ENCODE peak calls at places on chromosomes 5 and 9, in five cellular contexts. P is NB4, M is endothelial cell of umbilical vein, C is HepG2, T is K562. N is an unnamed sample.

GRCh38 chr5:61796773-61797172 is 464.7 kb downstream of the ZSWIM6 start:
- DNase-seq in P (no peak), M (no peak), T (no peak), C (no peak), N (no peak)

GRCh38 chr9:15277400-15278137 is 29.4 kb downstream of the TTC39B start:
- DNase-seq in P (peak; percentile 37), C (peak; percentile 15), T (no peak), M (peak; percentile 48), N (peak; percentile 22)

GRCh38 chr9:70427161-70427945 is 12.9 kb upstream of the KLF9 start:
- DNase-seq in M (no peak), T (no peak), C (no peak), P (no peak), N (no peak)

GRCh38 chr5:150640311-150641005 is at the start of gene SYNPO:
- DNase-seq in P (peak; percentile 83), C (peak; percentile 25), M (peak; percentile 88), T (peak; percentile 80), N (peak; percentile 80)

GRCh38 chr5:6222899-6223298 is 155.4 kb downstream of the MED10 start:
- DNase-seq in C (no peak), P (no peak), T (no peak), M (no peak), N (no peak)

GRCh38 chr9:129203556-129203909 is 25.5 kb upstream of the IER5L start:
- DNase-seq in T (no peak), P (no peak), C (no peak), M (no peak), N (no peak)

GRCh38 chr9:126373241-126373640 is 46.6 kb downstream of the MVB12B start:
- DNase-seq in M (peak; percentile 90), T (no peak), P (no peak), C (peak; percentile 52), N (peak; percentile 55)

GRCh38 chr9:128764361-128764760 is 7.4 kb downstream of the ZER1 start:
- DNase-seq in T (no peak), C (no peak), M (no peak), P (peak; percentile 34), N (no peak)

GRCh38 chr5:113218200-113218599 is 216.6 kb downstream of the TSSK1B start:
- DNase-seq in P (no peak), C (no peak), T (no peak), M (no peak), N (no peak)

GRCh38 chr9:69822091-69822750 is 1.6 kb downstream of the CFAP95 start:
- DNase-seq in M (no peak), P (peak; percentile 11), C (no peak), T (no peak), N (no peak)

GRCh38 chr5:9265391-9266287 is 280.2 kb downstream of the SEMA5A start:
- DNase-seq in P (no peak), T (no peak), M (no peak), C (no peak), N (no peak)

GRCh38 chr9:5719546-5719945 is 90.6 kb downstream of the RIC1 start:
- DNase-seq in M (peak; percentile 84), T (no peak), C (no peak), P (no peak), N (no peak)

GRCh38 chr5:125461641-125462072 is 715.2 kb upstream of the ZNF608 start:
- DNase-seq in P (peak; percentile 10), C (no peak), T (no peak), M (no peak), N (no peak)

GRCh38 chr5:125464847-125465432 is 718.5 kb upstream of the ZNF608 start:
- DNase-seq in T (no peak), M (no peak), P (no peak), C (no peak), N (no peak)

GRCh38 chr5:125463441-125464092 is 717.1 kb upstream of the ZNF608 start:
- DNase-seq in T (no peak), P (no peak), M (peak; percentile 61), C (no peak), N (no peak)

GRCh38 chr5:125467222-125467621 is 720.8 kb upstream of the ZNF608 start:
- DNase-seq in M (no peak), P (no peak), T (no peak), C (no peak), N (no peak)

DNA sequence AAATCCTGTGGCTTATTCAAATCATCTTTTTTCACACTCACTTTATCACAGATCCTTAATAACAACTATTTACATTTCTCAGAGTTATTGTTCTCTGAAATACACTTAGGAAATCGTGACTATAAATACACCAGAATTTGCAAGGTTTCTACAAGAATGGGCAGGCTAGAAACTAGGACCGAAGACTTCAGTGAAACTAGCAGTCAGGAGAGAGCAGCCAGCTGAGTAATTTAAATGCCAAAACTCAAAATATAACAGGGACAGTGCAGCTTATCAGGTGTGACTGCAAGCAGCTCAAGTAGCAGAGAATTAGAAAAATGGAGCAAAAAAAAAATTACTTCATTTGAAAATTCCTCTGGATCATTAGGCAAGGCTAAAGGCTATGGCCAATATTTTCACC is 719.3 kb upstream of the ZNF608 start:
- DNase-seq in T (no peak), C (no peak), P (no peak), M (no peak), N (no peak)
- TF ChIP-seq MYC in T (no peak), C (no peak), P (no peak), M (no peak), N (no peak)

DNA sequence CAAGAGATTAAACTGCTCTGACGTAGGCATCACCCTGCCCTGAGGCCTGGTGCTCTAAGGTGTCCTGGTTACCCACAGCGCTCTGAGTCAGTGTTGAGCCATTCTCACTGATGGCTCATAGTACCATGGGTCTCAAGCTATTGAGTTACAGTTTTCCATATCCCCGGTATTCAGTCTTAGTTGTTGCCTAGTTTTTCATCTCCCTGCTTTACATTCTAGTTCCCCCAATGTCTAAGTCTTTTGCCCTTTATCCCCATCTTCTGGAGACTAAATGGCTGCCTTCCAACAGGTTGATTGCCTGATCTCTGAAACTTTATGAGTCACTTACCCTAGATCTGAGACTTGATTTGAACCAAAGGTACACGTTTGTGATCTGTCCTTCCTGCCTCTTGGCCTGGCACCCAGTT is 161.2 kb upstream of the PTGER4 start:
- DNase-seq in T (no peak), P (no peak), M (no peak), C (no peak), N (peak; percentile 57)
- TF ChIP-seq MYC in T (no peak), P (no peak), M (no peak), C (no peak), N (no peak)

GRCh38 chr9:77764894-77765780 is 117.0 kb upstream of the GNA14 start:
- DNase-seq in M (peak; percentile 58), T (no peak), P (peak; percentile 47), C (peak; percentile 50), N (peak; percentile 77)
- TF ChIP-seq MYC in M (no peak), T (no peak), P (no peak), C (no peak), N (no peak)

GRCh38 chr5:57718155-57718554 is 235.5 kb upstream of the ACTBL2 start:
- DNase-seq in C (peak; percentile 85), M (no peak), P (no peak), T (no peak), N (peak; percentile 85)
- TF ChIP-seq MYC in C (no peak), M (no peak), P (no peak), T (no peak), N (no peak)

DNA sequence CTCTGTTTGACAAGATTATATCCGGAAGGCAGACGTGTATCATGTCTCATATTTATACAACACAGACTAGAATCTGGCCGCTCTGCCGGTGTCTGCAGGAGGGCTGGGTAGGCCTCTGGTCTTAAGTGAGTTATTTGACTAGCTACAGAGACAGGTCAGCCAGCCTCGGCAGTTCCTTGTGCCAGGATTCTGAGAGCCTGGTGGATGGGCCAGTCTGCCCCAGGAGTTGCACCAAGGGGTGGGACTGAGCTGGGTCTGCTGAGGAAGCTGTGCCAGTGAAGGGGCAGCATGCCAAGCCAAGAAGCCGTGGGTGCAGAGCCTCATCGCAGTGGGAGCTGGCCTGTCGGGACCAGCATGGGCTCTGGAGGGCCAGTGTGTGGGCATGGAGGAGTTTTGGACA is 7.1 kb downstream of the SNX18 start:
- DNase-seq in T (no peak), M (peak; percentile 32), P (no peak), C (no peak), N (no peak)
- TF ChIP-seq MYC in T (no peak), M (no peak), P (no peak), C (no peak), N (no peak)

DNA sequence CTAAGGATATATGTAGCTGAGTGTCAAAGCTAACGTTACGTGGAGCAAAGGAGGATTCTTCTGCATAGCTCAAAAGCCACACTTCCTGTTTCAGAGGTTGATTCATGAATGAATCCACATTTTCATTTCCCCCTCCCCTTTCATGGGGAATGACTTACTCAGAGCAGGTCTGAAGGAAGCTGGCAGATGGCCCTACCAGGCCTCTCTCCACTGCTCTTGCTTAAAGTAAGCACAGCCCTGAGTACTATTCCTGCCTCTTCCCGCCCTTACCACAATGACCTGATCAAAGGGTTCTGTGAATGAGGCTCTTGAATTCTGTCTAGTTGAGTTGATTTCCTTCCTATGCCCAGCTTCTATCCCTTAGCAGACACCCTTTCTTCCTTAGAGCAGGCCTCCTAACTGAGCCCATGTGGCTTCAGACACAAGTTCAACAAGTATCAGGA is 6.3 kb downstream of the IGIP start:
- DNase-seq in C (no peak), P (peak; percentile 83), T (no peak), M (peak; percentile 71), N (peak; percentile 15)
- TF ChIP-seq MYC in C (no peak), P (no peak), T (no peak), M (no peak), N (no peak)

GRCh38 chr5:135388860-135389435 is 10.1 kb downstream of the MACROH2A1 start:
- DNase-seq in T (no peak), C (no peak), M (no peak), P (no peak), N (no peak)

GRCh38 chr5:135392256-135392655 is 6.8 kb downstream of the MACROH2A1 start:
- DNase-seq in T (no peak), C (no peak), M (no peak), P (peak; percentile 20), N (no peak)

GRCh38 chr5:135393229-135393628 is 5.8 kb downstream of the MACROH2A1 start:
- DNase-seq in M (no peak), C (no peak), T (no peak), P (peak; percentile 83), N (no peak)

GRCh38 chr5:135391869-135392255 is 7.2 kb downstream of the MACROH2A1 start:
- DNase-seq in T (no peak), P (no peak), M (no peak), C (no peak), N (no peak)

GRCh38 chr5:135391123-135391868 is 7.7 kb downstream of the MACROH2A1 start:
- DNase-seq in C (peak; percentile 10), M (no peak), T (no peak), P (no peak), N (no peak)
- TF ChIP-seq MYC in C (no peak), M (no peak), T (no peak), P (no peak), N (no peak)

GRCh38 chr5:160616712-160617497 is 195.2 kb downstream of the PTTG1 start:
- DNase-seq in M (no peak), C (no peak), P (peak; percentile 87), T (no peak), N (no peak)
- TF ChIP-seq MYC in M (no peak), C (no peak), P (peak; percentile 33), T (no peak), N (no peak)

GRCh38 chr9:93059960-93060591 is 1.6 kb downstream of the SUSD3 start:
- DNase-seq in T (no peak), P (no peak), M (no peak), C (no peak), N (no peak)
- TF ChIP-seq MYC in T (no peak), P (no peak), M (no peak), C (no peak), N (no peak)